ENCODE peak calls at places on chromosome 6, in four cellular contexts. O, F, Y and Q are unnamed samples.

GRCh38 chr6:127207591-127208120 is 59.0 kb upstream of the RNF146 start:
- DNase-seq in F (no peak), Y (no peak), O (no peak), Q (no peak)

GRCh38 chr6:141988954-141989705 is 143.6 kb upstream of the GJE1 start:
- DNase-seq in Y (no peak), O (no peak), F (no peak), Q (no peak)

GRCh38 chr6:81938991-81939773 is 186.7 kb upstream of the TENT5A start:
- DNase-seq in F (no peak), O (no peak), Y (no peak), Q (no peak)

GRCh38 chr6:158854214-158855101 is 35.3 kb upstream of the EZR start:
- DNase-seq in O (no peak), F (no peak), Y (no peak), Q (no peak)

GRCh38 chr6:158970640-158971291 is 29.2 kb downstream of the RSPH3 start:
- DNase-seq in O (no peak), F (no peak), Y (no peak), Q (no peak)

GRCh38 chr6:119333063-119333609 is 16.4 kb downstream of the MAN1A1 start:
- DNase-seq in F (no peak), O (no peak), Y (no peak), Q (no peak)

GRCh38 chr6:28710466-28711191 is 184.9 kb downstream of the GPX5 start:
- DNase-seq in O (no peak), Y (no peak), F (no peak), Q (no peak)

GRCh38 chr6:112296122-112296521 is 41.8 kb upstream of the LAMA4 start:
- DNase-seq in Y (no peak), F (no peak), O (no peak), Q (no peak)

GRCh38 chr6:34556031-34556471 is at the start of gene SPDEF:
- DNase-seq in O (no peak), F (no peak), Y (peak), Q (no peak)

GRCh38 chr6:7041511-7042026 is 66.2 kb upstream of the RREB1 start:
- DNase-seq in Y (no peak), O (no peak), F (no peak), Q (no peak)

GRCh38 chr6:168937061-168937460 is 316.6 kb downstream of the THBS2 start:
- DNase-seq in Y (no peak), O (no peak), F (no peak), Q (no peak)

GRCh38 chr6:18503588-18504231 is 116.6 kb downstream of the RNF144B start:
- DNase-seq in Y (peak), F (peak), O (peak), Q (peak)

GRCh38 chr6:47057830-47058540 is 15.9 kb upstream of the ADGRF1 start:
- DNase-seq in F (no peak), Y (no peak), O (no peak), Q (no peak)

GRCh38 chr6:114634016-114634415 is 291.2 kb upstream of the HS3ST5 start:
- DNase-seq in O (no peak), Y (no peak), F (no peak), Q (no peak)

GRCh38 chr6:150565945-150566344 is 33.7 kb upstream of the PLEKHG1 start:
- DNase-seq in Y (no peak), O (no peak), F (no peak), Q (no peak)

GRCh38 chr6:33787336-33787953 is 1.5 kb downstream of the LEMD2 start:
- DNase-seq in Y (no peak), F (no peak), O (no peak), Q (no peak)

GRCh38 chr6:35086282-35086632 is 54.9 kb downstream of the TCP11 start:
- DNase-seq in F (no peak), Y (no peak), O (no peak), Q (no peak)

GRCh38 chr6:56843476-56844349 is 111.2 kb upstream of the BEND6 start:
- DNase-seq in Y (peak), F (peak), O (peak), Q (peak)

GRCh38 chr6:14661188-14661587 is 543.6 kb downstream of the CD83 start:
- DNase-seq in Y (no peak), F (no peak), O (peak), Q (no peak)

GRCh38 chr6:17851001-17851719 is 136.3 kb downstream of the KIF13A start:
- DNase-seq in O (no peak), Y (no peak), F (no peak), Q (no peak)

GRCh38 chr6:35360349-35361138 is 18.2 kb downstream of the PPARD start:
- DNase-seq in O (no peak), Y (peak), F (peak), Q (peak)

GRCh38 chr6:41275489-41275888 is 11.0 kb downstream of the TREM1 start:
- DNase-seq in F (no peak), O (no peak), Y (no peak), Q (no peak)

GRCh38 chr6:89792881-89793280 is 26.7 kb downstream of the MDN1 start:
- DNase-seq in O (no peak), F (no peak), Y (no peak), Q (peak)

GRCh38 chr6:53647437-53648094 is 18.0 kb downstream of the KLHL31 start:
- DNase-seq in O (peak), Y (no peak), F (no peak), Q (no peak)

GRCh38 chr6:41039060-41039998 is at the start of gene UNC5CL:
- DNase-seq in Y (peak), F (no peak), O (peak), Q (peak)

GRCh38 chr6:12283904-12284303 is 6.3 kb upstream of the EDN1 start:
- DNase-seq in F (no peak), O (no peak), Y (no peak), Q (no peak)
- TF ChIP-seq CTCF in F (no peak), O (no peak), Y (no peak), Q (no peak)

GRCh38 chr6:16805190-16805860 is 44.1 kb upstream of the ATXN1 start:
- DNase-seq in Y (no peak), O (no peak), F (no peak), Q (no peak)

GRCh38 chr6:16802071-16802470 is 40.8 kb upstream of the ATXN1 start:
- DNase-seq in F (peak), O (no peak), Y (no peak), Q (no peak)

GRCh38 chr6:16804007-16804303 is 42.7 kb upstream of the ATXN1 start:
- DNase-seq in F (no peak), O (no peak), Y (no peak), Q (no peak)

GRCh38 chr6:16804515-16805161 is 43.4 kb upstream of the ATXN1 start:
- DNase-seq in Y (no peak), F (no peak), O (no peak), Q (no peak)

GRCh38 chr6:16803294-16804006 is 42.2 kb upstream of the ATXN1 start:
- DNase-seq in Y (no peak), O (no peak), F (peak), Q (no peak)
- TF ChIP-seq CTCF in Y (no peak), O (no peak), F (no peak), Q (no peak)

DNA sequence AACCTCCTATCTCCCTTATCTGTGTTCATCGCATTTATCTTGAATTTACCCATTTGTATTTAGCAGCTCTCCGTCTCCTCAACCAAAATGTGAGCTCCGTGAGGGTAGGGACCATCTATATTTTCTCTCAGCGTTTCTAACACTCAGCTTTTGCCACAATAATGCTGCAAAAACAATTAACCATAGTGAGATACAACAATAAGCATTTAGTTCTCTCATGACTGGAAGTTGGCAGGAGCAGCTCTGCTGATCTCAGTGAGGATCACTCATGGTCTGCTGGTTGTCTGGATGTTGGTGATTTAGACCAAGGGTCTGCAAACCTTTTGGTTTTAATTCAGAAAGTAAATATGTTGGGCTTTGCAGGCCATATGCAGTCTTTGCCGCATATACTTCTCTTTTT is 394.8 kb upstream of the RNF217 start:
- DNase-seq in F (no peak), O (no peak), Y (no peak), Q (no peak)
- TF ChIP-seq CTCF in F (no peak), O (no peak), Y (no peak), Q (no peak)

GRCh38 chr6:38068854-38069253 is 249.3 kb downstream of the ZFAND3 start:
- DNase-seq in O (no peak), F (peak), Y (no peak), Q (no peak)
- TF ChIP-seq CTCF in O (no peak), F (no peak), Y (no peak), Q (no peak)

DNA sequence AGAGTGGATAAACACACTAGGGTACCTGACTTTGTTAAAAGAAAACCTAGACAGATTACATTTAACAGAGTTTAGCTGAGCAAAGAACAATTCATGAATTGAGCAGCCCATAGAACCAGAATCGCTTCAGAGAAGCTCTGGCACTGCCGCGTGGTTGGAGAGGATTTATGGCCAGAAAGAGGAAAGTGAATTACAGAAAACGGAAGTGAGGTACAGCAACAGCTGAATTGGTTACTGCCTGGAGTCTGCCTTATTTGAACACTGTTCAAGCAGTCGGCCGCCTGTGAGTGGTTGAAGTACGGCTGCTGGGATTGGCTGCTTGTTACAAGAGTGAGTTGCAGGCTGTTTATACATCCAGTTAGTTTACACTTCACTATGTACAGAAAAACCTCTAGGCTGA is 253.8 kb upstream of the CDYL start:
- DNase-seq in Y (no peak), F (no peak), O (no peak), Q (no peak)
- TF ChIP-seq CTCF in Y (no peak), F (no peak), O (no peak), Q (no peak)

GRCh38 chr6:43504756-43505593 is 5.2 kb downstream of the LRRC73 start:
- DNase-seq in Y (no peak), O (no peak), F (no peak), Q (no peak)

GRCh38 chr6:43506171-43506570 is 4.0 kb downstream of the LRRC73 start:
- DNase-seq in O (no peak), F (no peak), Y (no peak), Q (no peak)

GRCh38 chr6:43506667-43507471 is 3.3 kb downstream of the LRRC73 start:
- DNase-seq in Y (peak), O (peak), F (peak), Q (peak)

GRCh38 chr6:43503443-43503842 is 6.7 kb downstream of the LRRC73 start:
- DNase-seq in O (no peak), Y (no peak), F (no peak), Q (no peak)

GRCh38 chr6:43505718-43506117 is 4.4 kb downstream of the LRRC73 start:
- DNase-seq in F (no peak), O (no peak), Y (no peak), Q (no peak)
- TF ChIP-seq CTCF in F (no peak), O (no peak), Y (no peak), Q (no peak)

GRCh38 chr6:15960740-15961629 is 167.9 kb upstream of the MYLIP start:
- DNase-seq in F (no peak), O (no peak), Y (no peak), Q (no peak)
- TF ChIP-seq CTCF in F (no peak), O (no peak), Y (no peak), Q (no peak)

GRCh38 chr6:55011034-55011433 is 163.3 kb upstream of the HCRTR2 start:
- DNase-seq in Y (no peak), O (no peak), F (no peak), Q (no peak)
- TF ChIP-seq CTCF in Y (no peak), O (no peak), F (no peak), Q (no peak)